ENCODE peak calls at places on chromosome 1, in five cellular contexts. One of them, this sample, is unnamed.

GRCh38 chr1:68149110-68149798 is 83.1 kb downstream of the WLS start:
- DNase-seq in neural progenitor cell: no peak
- DNase-seq in tibial artery: no peak
- DNase-seq in keratinocyte: no peak
- DNase-seq in SK-N-SH: no peak
- DNase-seq in this sample: no peak

GRCh38 chr1:205287076-205287475 is 34.5 kb downstream of the NUAK2 start:
- DNase-seq in neural progenitor cell: no peak
- DNase-seq in tibial artery: no peak
- DNase-seq in keratinocyte: no peak
- DNase-seq in SK-N-SH: no peak
- DNase-seq in this sample: no peak

GRCh38 chr1:8409107-8409506 is 91.2 kb downstream of the SLC45A1 start:
- DNase-seq in neural progenitor cell: peak
- DNase-seq in tibial artery: no peak
- DNase-seq in keratinocyte: no peak
- DNase-seq in SK-N-SH: no peak
- DNase-seq in this sample: no peak

GRCh38 chr1:1272341-1273151 is 1.1 kb downstream of the UBE2J2 start:
- DNase-seq in neural progenitor cell: no peak
- DNase-seq in tibial artery: no peak
- DNase-seq in keratinocyte: no peak
- DNase-seq in SK-N-SH: no peak
- DNase-seq in this sample: no peak

GRCh38 chr1:209513226-209513625 is 70.3 kb upstream of the CAMK1G start:
- DNase-seq in neural progenitor cell: peak
- DNase-seq in tibial artery: no peak
- DNase-seq in keratinocyte: no peak
- DNase-seq in SK-N-SH: peak
- DNase-seq in this sample: no peak

GRCh38 chr1:232034547-232034946 is 408.0 kb downstream of the DISC1 start:
- DNase-seq in neural progenitor cell: no peak
- DNase-seq in tibial artery: no peak
- DNase-seq in keratinocyte: no peak
- DNase-seq in SK-N-SH: no peak
- DNase-seq in this sample: no peak

GRCh38 chr1:20530901-20531300 is 21.5 kb upstream of the FAM43B start:
- DNase-seq in neural progenitor cell: no peak
- DNase-seq in tibial artery: no peak
- DNase-seq in keratinocyte: no peak
- DNase-seq in SK-N-SH: no peak
- DNase-seq in this sample: no peak

GRCh38 chr1:89454845-89455521 is 69.6 kb upstream of the LRRC8B start:
- DNase-seq in neural progenitor cell: peak
- DNase-seq in tibial artery: no peak
- DNase-seq in keratinocyte: no peak
- DNase-seq in SK-N-SH: peak
- DNase-seq in this sample: peak

GRCh38 chr1:14724697-14725096 is 126.2 kb downstream of the KAZN start:
- DNase-seq in neural progenitor cell: no peak
- DNase-seq in tibial artery: no peak
- DNase-seq in keratinocyte: no peak
- DNase-seq in SK-N-SH: no peak
- DNase-seq in this sample: no peak

GRCh38 chr1:219347843-219348475 is 174.3 kb downstream of the LYPLAL1 start:
- DNase-seq in neural progenitor cell: no peak
- DNase-seq in tibial artery: peak
- DNase-seq in keratinocyte: no peak
- DNase-seq in SK-N-SH: no peak
- DNase-seq in this sample: no peak

GRCh38 chr1:235013512-235013911 is 115.1 kb downstream of the TOMM20 start:
- DNase-seq in neural progenitor cell: no peak
- DNase-seq in tibial artery: no peak
- DNase-seq in keratinocyte: no peak
- DNase-seq in SK-N-SH: no peak
- DNase-seq in this sample: no peak

GRCh38 chr1:235014756-235015155 is 113.9 kb downstream of the TOMM20 start:
- DNase-seq in neural progenitor cell: no peak
- DNase-seq in tibial artery: no peak
- DNase-seq in keratinocyte: no peak
- DNase-seq in SK-N-SH: no peak
- DNase-seq in this sample: no peak

GRCh38 chr1:235011064-235011598 is 117.5 kb downstream of the TOMM20 start:
- DNase-seq in neural progenitor cell: no peak
- DNase-seq in tibial artery: no peak
- DNase-seq in keratinocyte: no peak
- DNase-seq in SK-N-SH: no peak
- DNase-seq in this sample: no peak

GRCh38 chr1:235011599-235012435 is 116.8 kb downstream of the TOMM20 start:
- DNase-seq in neural progenitor cell: no peak
- DNase-seq in tibial artery: no peak
- DNase-seq in keratinocyte: peak
- DNase-seq in SK-N-SH: peak
- DNase-seq in this sample: peak

DNA sequence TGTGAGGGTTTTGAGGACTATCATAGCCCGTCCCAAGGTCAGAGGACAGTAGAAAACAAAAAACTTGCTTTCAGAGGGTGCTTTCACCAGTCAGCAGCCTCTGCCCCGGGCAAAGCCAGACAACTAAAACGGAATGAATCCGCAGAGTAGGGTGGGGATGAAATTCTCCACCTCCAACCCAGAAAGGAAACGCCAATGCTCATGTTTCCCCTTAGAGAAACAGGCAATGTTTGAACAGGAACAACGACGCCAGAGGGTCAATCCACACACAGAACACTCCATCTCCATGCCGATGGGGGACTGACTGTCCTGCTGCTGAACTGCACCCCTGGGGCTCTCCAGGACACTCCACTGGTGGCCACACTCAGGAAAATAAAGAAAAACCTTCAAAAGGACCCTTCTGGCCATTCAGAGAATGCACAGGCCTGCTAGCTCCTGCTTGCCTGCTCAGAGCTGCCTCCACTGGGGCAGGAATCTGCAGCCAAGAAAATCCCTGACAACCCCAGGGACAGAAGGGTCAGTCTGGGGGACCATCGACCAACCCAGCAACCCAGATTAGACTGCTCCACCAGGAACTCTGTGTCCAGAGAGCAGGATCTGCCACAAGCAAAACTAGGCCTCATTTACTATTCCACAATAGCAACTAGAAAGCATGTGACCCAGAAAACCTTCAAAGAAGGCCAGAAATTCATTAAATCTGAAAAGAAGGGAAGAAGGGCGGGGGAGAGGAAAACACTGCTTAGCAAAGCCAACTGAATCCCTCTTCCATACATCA is 116.0 kb downstream of the TOMM20 start:
- DNase-seq in neural progenitor cell: no peak
- DNase-seq in tibial artery: no peak
- DNase-seq in keratinocyte: no peak
- DNase-seq in SK-N-SH: no peak
- DNase-seq in this sample: no peak
- H3K27ac ChIP-seq in neural progenitor cell: no peak
- H3K27ac ChIP-seq in tibial artery: no peak
- H3K27ac ChIP-seq in keratinocyte: peak
- H3K27ac ChIP-seq in SK-N-SH: peak
- H3K27ac ChIP-seq in this sample: peak

GRCh38 chr1:207923561-207923960 is 12.6 kb upstream of the CD34 start:
- DNase-seq in neural progenitor cell: peak
- DNase-seq in tibial artery: no peak
- DNase-seq in keratinocyte: no peak
- DNase-seq in SK-N-SH: no peak
- DNase-seq in this sample: no peak

GRCh38 chr1:207926984-207927383 is 16.1 kb upstream of the CD34 start:
- DNase-seq in neural progenitor cell: no peak
- DNase-seq in tibial artery: no peak
- DNase-seq in keratinocyte: no peak
- DNase-seq in SK-N-SH: no peak
- DNase-seq in this sample: no peak

GRCh38 chr1:207923121-207923520 is 12.2 kb upstream of the CD34 start:
- DNase-seq in neural progenitor cell: no peak
- DNase-seq in tibial artery: no peak
- DNase-seq in keratinocyte: no peak
- DNase-seq in SK-N-SH: no peak
- DNase-seq in this sample: no peak

GRCh38 chr1:207922554-207922953 is 11.6 kb upstream of the CD34 start:
- DNase-seq in neural progenitor cell: no peak
- DNase-seq in tibial artery: no peak
- DNase-seq in keratinocyte: no peak
- DNase-seq in SK-N-SH: no peak
- DNase-seq in this sample: no peak

GRCh38 chr1:207925210-207925609 is 14.3 kb upstream of the CD34 start:
- DNase-seq in neural progenitor cell: peak
- DNase-seq in tibial artery: peak
- DNase-seq in keratinocyte: no peak
- DNase-seq in SK-N-SH: no peak
- DNase-seq in this sample: no peak
- H3K27ac ChIP-seq in neural progenitor cell: no peak
- H3K27ac ChIP-seq in tibial artery: peak
- H3K27ac ChIP-seq in keratinocyte: no peak
- H3K27ac ChIP-seq in SK-N-SH: no peak
- H3K27ac ChIP-seq in this sample: no peak

GRCh38 chr1:204262506-204263239 is 48.9 kb upstream of the GOLT1A start:
- DNase-seq in neural progenitor cell: no peak
- DNase-seq in tibial artery: no peak
- DNase-seq in keratinocyte: no peak
- DNase-seq in SK-N-SH: no peak
- DNase-seq in this sample: no peak
- H3K27ac ChIP-seq in neural progenitor cell: no peak
- H3K27ac ChIP-seq in tibial artery: no peak
- H3K27ac ChIP-seq in keratinocyte: no peak
- H3K27ac ChIP-seq in SK-N-SH: no peak
- H3K27ac ChIP-seq in this sample: no peak

GRCh38 chr1:19407494-19408096 is 77.7 kb downstream of the CAPZB start:
- DNase-seq in neural progenitor cell: no peak
- DNase-seq in tibial artery: no peak
- DNase-seq in keratinocyte: no peak
- DNase-seq in SK-N-SH: no peak
- DNase-seq in this sample: no peak

GRCh38 chr1:19404748-19405147 is 80.6 kb downstream of the CAPZB start:
- DNase-seq in neural progenitor cell: no peak
- DNase-seq in tibial artery: no peak
- DNase-seq in keratinocyte: no peak
- DNase-seq in SK-N-SH: no peak
- DNase-seq in this sample: no peak

GRCh38 chr1:19405761-19406481 is 79.4 kb downstream of the CAPZB start:
- DNase-seq in neural progenitor cell: peak
- DNase-seq in tibial artery: no peak
- DNase-seq in keratinocyte: no peak
- DNase-seq in SK-N-SH: peak
- DNase-seq in this sample: no peak

GRCh38 chr1:19405195-19405760 is 80.1 kb downstream of the CAPZB start:
- DNase-seq in neural progenitor cell: peak
- DNase-seq in tibial artery: no peak
- DNase-seq in keratinocyte: no peak
- DNase-seq in SK-N-SH: peak
- DNase-seq in this sample: no peak

GRCh38 chr1:19406680-19407079 is 78.7 kb downstream of the CAPZB start:
- DNase-seq in neural progenitor cell: no peak
- DNase-seq in tibial artery: no peak
- DNase-seq in keratinocyte: no peak
- DNase-seq in SK-N-SH: no peak
- DNase-seq in this sample: no peak
- H3K27ac ChIP-seq in neural progenitor cell: peak
- H3K27ac ChIP-seq in tibial artery: peak
- H3K27ac ChIP-seq in keratinocyte: no peak
- H3K27ac ChIP-seq in SK-N-SH: no peak
- H3K27ac ChIP-seq in this sample: no peak

GRCh38 chr1:16348414-16349182 is 3.7 kb downstream of the FBXO42 start:
- DNase-seq in neural progenitor cell: no peak
- DNase-seq in tibial artery: no peak
- DNase-seq in keratinocyte: no peak
- DNase-seq in SK-N-SH: no peak
- DNase-seq in this sample: no peak
- H3K27ac ChIP-seq in neural progenitor cell: no peak
- H3K27ac ChIP-seq in tibial artery: peak
- H3K27ac ChIP-seq in keratinocyte: peak
- H3K27ac ChIP-seq in SK-N-SH: peak
- H3K27ac ChIP-seq in this sample: peak

GRCh38 chr1:221806236-221806635 is 64.3 kb upstream of the DUSP10 start:
- DNase-seq in neural progenitor cell: no peak
- DNase-seq in tibial artery: no peak
- DNase-seq in keratinocyte: no peak
- DNase-seq in SK-N-SH: no peak
- DNase-seq in this sample: no peak

GRCh38 chr1:221810406-221810805 is 68.5 kb upstream of the DUSP10 start:
- DNase-seq in neural progenitor cell: no peak
- DNase-seq in tibial artery: no peak
- DNase-seq in keratinocyte: no peak
- DNase-seq in SK-N-SH: no peak
- DNase-seq in this sample: peak

GRCh38 chr1:221812088-221812752 is 70.3 kb upstream of the DUSP10 start:
- DNase-seq in neural progenitor cell: no peak
- DNase-seq in tibial artery: no peak
- DNase-seq in keratinocyte: no peak
- DNase-seq in SK-N-SH: no peak
- DNase-seq in this sample: no peak

GRCh38 chr1:221806984-221807383 is 65.1 kb upstream of the DUSP10 start:
- DNase-seq in neural progenitor cell: no peak
- DNase-seq in tibial artery: no peak
- DNase-seq in keratinocyte: no peak
- DNase-seq in SK-N-SH: no peak
- DNase-seq in this sample: no peak

DNA sequence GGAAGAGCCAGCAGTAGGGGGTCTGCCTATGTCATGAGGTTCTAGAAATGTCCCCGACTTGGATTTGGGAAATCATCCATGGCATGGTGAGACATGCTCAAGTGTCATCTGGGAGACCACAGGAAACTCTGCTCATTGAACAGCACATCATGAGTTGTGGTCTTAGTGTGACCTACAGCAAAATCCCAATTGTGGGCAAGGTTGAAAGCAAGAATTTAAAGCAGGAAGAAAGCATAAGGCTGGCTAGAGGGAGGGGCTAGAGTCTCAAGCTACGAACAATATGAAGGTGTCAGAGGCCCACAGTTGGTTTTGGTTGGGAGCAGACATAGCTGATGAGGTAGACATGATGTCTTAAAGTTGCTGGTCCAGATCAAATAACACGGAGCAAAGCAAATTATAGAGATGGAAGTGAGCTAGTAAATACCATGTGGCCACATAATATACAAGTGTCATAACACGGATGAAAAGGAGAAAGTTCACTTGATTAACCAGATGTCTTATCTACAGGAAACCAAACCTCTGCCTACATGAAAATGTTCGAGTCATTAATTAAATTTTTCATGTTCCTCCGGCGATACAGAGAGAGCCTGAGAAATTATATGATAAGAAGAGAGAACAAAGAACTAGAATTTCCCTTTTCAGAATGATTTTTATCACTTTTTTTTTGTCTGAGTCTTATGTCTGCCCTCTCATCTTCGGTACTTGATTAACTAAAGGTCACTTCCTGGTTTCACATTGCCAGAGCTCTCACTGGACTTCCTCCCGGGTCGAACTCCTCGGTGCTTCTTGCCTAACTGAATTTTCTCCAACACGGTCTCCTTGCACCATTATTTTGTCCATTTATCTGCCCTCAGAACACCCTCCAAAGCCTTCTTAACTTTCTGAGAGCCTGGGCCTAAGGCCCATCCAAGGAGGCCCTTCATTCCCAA is 67.5 kb upstream of the DUSP10 start:
- DNase-seq in neural progenitor cell: no peak
- DNase-seq in tibial artery: no peak
- DNase-seq in keratinocyte: no peak
- DNase-seq in SK-N-SH: no peak
- DNase-seq in this sample: no peak
- H3K27ac ChIP-seq in neural progenitor cell: no peak
- H3K27ac ChIP-seq in tibial artery: no peak
- H3K27ac ChIP-seq in keratinocyte: no peak
- H3K27ac ChIP-seq in SK-N-SH: peak
- H3K27ac ChIP-seq in this sample: peak

GRCh38 chr1:162416215-162416614 is 4.3 kb upstream of the SH2D1B start:
- DNase-seq in neural progenitor cell: no peak
- DNase-seq in tibial artery: no peak
- DNase-seq in keratinocyte: no peak
- DNase-seq in SK-N-SH: no peak
- DNase-seq in this sample: no peak
- H3K27ac ChIP-seq in neural progenitor cell: no peak
- H3K27ac ChIP-seq in tibial artery: no peak
- H3K27ac ChIP-seq in keratinocyte: no peak
- H3K27ac ChIP-seq in SK-N-SH: no peak
- H3K27ac ChIP-seq in this sample: no peak

This sample was measured in epithelial cell of prostate.